ENCODE peak calls at places on chromosomes 6 and 20, in seven cellular contexts. U is IMR-90, C is mesendoderm, H is neuronal stem cell, R is H1, W is trophoblast cell, X is mesenchymal stem cell. A is an unnamed sample.

GRCh38 chr6:107114872-107115694 is at the start of gene BEND3:
- DNase-seq in C (peak), U (no peak), X (peak), H (peak), W (no peak), R (no peak), A (no peak)

GRCh38 chr6:117818449-117818848 is 88.6 kb upstream of the SLC35F1 start:
- DNase-seq in R (no peak), W (no peak), U (no peak), H (no peak), X (no peak), C (no peak), A (no peak)

GRCh38 chr6:145733770-145734169 is 1.6 kb downstream of the EPM2A start:
- DNase-seq in R (no peak), U (peak), C (no peak), W (no peak), X (peak), H (no peak), A (no peak)

GRCh38 chr6:128479048-128479666 is 41.2 kb downstream of the PTPRK start:
- DNase-seq in C (no peak), W (no peak), H (no peak), U (no peak), X (no peak), R (no peak), A (no peak)

GRCh38 chr6:35067234-35067633 is 73.9 kb downstream of the TCP11 start:
- DNase-seq in H (no peak), C (no peak), U (no peak), X (no peak), W (no peak), R (no peak), A (no peak)

GRCh38 chr6:254011-254410 is 38.3 kb upstream of the DUSP22 start:
- DNase-seq in C (no peak), W (no peak), U (no peak), X (no peak), H (no peak), R (no peak), A (no peak)

GRCh38 chr6:136753624-136754023 is 38.7 kb downstream of the MAP3K5 start:
- DNase-seq in R (no peak), C (no peak), X (no peak), W (no peak), H (no peak), U (no peak), A (no peak)

GRCh38 chr6:156450421-156450820 is 326.8 kb upstream of the ARID1B start:
- DNase-seq in R (no peak), W (no peak), U (no peak), X (no peak), H (no peak), C (no peak), A (no peak)

GRCh38 chr6:142935553-142936517 is 9.1 kb downstream of the HIVEP2 start:
- DNase-seq in W (no peak), X (no peak), C (no peak), H (no peak), U (no peak), R (no peak), A (no peak)

GRCh38 chr6:41426438-41426851 is 91.0 kb downstream of the NCR2 start:
- DNase-seq in X (peak), W (no peak), U (no peak), R (no peak), H (no peak), C (peak), A (peak)

GRCh38 chr20:38685853-38686473 is 38.3 kb upstream of the SLC32A1 start:
- DNase-seq in H (peak), U (peak), C (peak), W (peak), R (no peak), X (peak), A (peak)

GRCh38 chr6:46201701-46202100 is 30.9 kb upstream of the ENPP5 start:
- DNase-seq in C (no peak), R (no peak), U (no peak), W (no peak), H (no peak), X (no peak), A (no peak)

GRCh38 chr6:15360300-15360699 is 114.4 kb downstream of the JARID2 start:
- DNase-seq in X (no peak), R (no peak), H (no peak), W (no peak), U (no peak), C (no peak), A (no peak)

GRCh38 chr6:149750136-149750609 is 632 bp downstream of the PCMT1 start:
- DNase-seq in W (peak), R (peak), U (peak), H (peak), X (peak), C (peak), A (peak)

GRCh38 chr6:100998111-100998510 is 117.0 kb upstream of the ASCC3 start:
- DNase-seq in R (no peak), X (peak), W (no peak), C (no peak), H (no peak), U (peak), A (no peak)

GRCh38 chr6:100372326-100372725 is 92.4 kb downstream of the SIM1 start:
- DNase-seq in H (no peak), W (no peak), R (no peak), C (no peak), U (no peak), X (no peak), A (no peak)

GRCh38 chr6:4776967-4777925 is 1.0 kb downstream of the CDYL start:
- DNase-seq in X (peak), R (no peak), W (no peak), U (peak), C (peak), H (no peak), A (no peak)

GRCh38 chr6:161268526-161269210 is 5.2 kb downstream of the AGPAT4 start:
- DNase-seq in H (no peak), U (no peak), C (peak), W (no peak), X (no peak), R (no peak), A (no peak)

GRCh38 chr6:39227476-39227875 is 1.8 kb downstream of the KCNK5 start:
- DNase-seq in U (no peak), H (no peak), C (no peak), R (no peak), X (no peak), W (no peak), A (no peak)

GRCh38 chr20:1802385-1803215 is 92.6 kb upstream of the SIRPA start:
- DNase-seq in X (peak), H (peak), C (peak), R (no peak), W (peak), U (peak), A (peak)

GRCh38 chr6:43405354-43405753 is 22.0 kb upstream of the ABCC10 start:
- DNase-seq in X (peak), C (no peak), R (no peak), H (no peak), U (no peak), W (no peak), A (no peak)

GRCh38 chr6:157099912-157100593 is 223.3 kb downstream of the TMEM242 start:
- DNase-seq in U (no peak), R (no peak), X (no peak), H (no peak), W (no peak), C (no peak), A (no peak)

GRCh38 chr6:109961666-109962065 is 16.4 kb upstream of the GPR6 start:
- DNase-seq in R (no peak), H (no peak), C (no peak), U (no peak), W (peak), X (peak), A (no peak)

GRCh38 chr6:64904616-64905015 is 802.4 kb downstream of the EYS start:
- DNase-seq in X (no peak), H (no peak), U (no peak), C (no peak), W (no peak), R (no peak), A (no peak)

GRCh38 chr6:50720623-50721022 is 7.3 kb downstream of the TFAP2D start:
- DNase-seq in W (peak), H (no peak), R (no peak), X (no peak), C (peak), U (no peak), A (peak)

GRCh38 chr6:160986831-160987230 is 4.7 kb upstream of the MAP3K4 start:
- DNase-seq in C (no peak), X (no peak), U (no peak), R (no peak), H (no peak), W (no peak), A (no peak)

GRCh38 chr6:109296305-109296915 is 85.9 kb downstream of the CD164 start:
- DNase-seq in X (no peak), H (no peak), W (no peak), U (no peak), R (no peak), C (no peak), A (no peak)

GRCh38 chr6:155174576-155175174 is 89.1 kb upstream of the CLDN20 start:
- DNase-seq in C (peak), U (peak), X (peak), W (peak), R (peak), H (peak), A (peak)

GRCh38 chr20:10065154-10065833 is 30.5 kb downstream of the ANKEF1 start:
- DNase-seq in C (peak), H (no peak), W (no peak), U (peak), X (peak), R (no peak), A (no peak)

GRCh38 chr6:170004585-170005210 is 253.3 kb downstream of the ERMARD start:
- DNase-seq in U (no peak), H (no peak), W (no peak), C (peak), X (no peak), R (no peak), A (peak)

GRCh38 chr6:131060311-131060710 is 2.7 kb downstream of the EPB41L2 start:
- DNase-seq in X (peak), R (no peak), W (no peak), U (peak), C (no peak), H (no peak), A (no peak)
- H2BK120ac ChIP-seq in X (no peak), R (no peak), W (no peak), U (peak), C (no peak), H (no peak), A (no peak)

DNA sequence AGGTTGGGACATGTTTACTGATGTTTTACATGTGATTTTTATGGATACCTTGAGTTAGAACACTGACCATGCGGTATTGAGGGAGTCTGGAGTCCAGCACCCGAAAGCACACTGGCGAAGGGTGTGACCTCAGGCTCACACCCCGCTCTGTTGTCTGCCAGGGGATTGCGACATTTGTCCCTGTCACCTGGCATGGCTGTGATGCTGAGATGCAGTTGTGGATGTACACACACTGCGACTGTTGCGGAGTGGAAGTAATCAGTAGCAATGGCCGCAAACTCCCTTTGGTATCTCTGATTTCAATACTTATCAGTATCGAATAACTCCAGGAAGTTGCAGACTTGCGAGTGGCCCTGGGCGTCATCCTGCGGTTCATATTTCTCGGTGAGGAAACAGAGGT is 43.2 kb downstream of the CDH4 start:
- DNase-seq in H (no peak), X (no peak), R (no peak), W (no peak), C (no peak), U (peak), A (no peak)
- H2BK120ac ChIP-seq in H (no peak), X (no peak), R (no peak), W (no peak), C (no peak), U (no peak), A (no peak)

DNA sequence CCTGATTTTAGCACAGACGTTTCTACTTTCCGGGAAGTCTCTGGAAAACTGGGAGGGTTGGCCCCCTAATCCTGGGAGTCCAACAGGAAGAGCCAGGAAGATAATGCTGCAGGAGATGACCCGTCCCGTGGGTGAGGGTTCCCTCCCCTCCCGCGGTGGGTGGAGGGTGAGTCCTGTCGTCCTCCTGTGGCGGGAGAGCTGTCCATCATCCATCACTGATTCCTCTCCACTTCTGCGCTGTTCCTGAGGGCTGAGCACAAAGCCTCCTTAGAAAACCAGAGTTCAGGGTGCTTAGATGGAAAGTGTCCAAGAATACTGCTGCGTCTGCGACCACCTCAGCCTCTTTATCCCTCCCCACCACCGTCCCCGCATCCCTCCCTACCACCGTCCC is 6.1 kb upstream of the CCR6 start:
- DNase-seq in C (no peak), R (no peak), H (no peak), W (no peak), X (no peak), U (no peak), A (no peak)
- H2BK120ac ChIP-seq in C (no peak), R (no peak), H (no peak), W (peak), X (no peak), U (no peak), A (no peak)

GRCh38 chr6:28537065-28537464 is 11.4 kb downstream of the GPX5 start:
- DNase-seq in X (no peak), C (peak), H (no peak), W (no peak), R (no peak), U (peak), A (peak)

GRCh38 chr6:28542440-28543293 is 17.0 kb downstream of the GPX5 start:
- DNase-seq in W (peak), H (peak), R (peak), C (peak), U (peak), X (peak), A (peak)

GRCh38 chr6:28534880-28535279 is 9.2 kb downstream of the GPX5 start:
- DNase-seq in R (no peak), H (no peak), U (no peak), W (no peak), X (no peak), C (no peak), A (no peak)

GRCh38 chr6:28541996-28542395 is 16.3 kb downstream of the GPX5 start:
- DNase-seq in H (no peak), R (no peak), U (no peak), X (no peak), W (no peak), C (no peak), A (no peak)

DNA sequence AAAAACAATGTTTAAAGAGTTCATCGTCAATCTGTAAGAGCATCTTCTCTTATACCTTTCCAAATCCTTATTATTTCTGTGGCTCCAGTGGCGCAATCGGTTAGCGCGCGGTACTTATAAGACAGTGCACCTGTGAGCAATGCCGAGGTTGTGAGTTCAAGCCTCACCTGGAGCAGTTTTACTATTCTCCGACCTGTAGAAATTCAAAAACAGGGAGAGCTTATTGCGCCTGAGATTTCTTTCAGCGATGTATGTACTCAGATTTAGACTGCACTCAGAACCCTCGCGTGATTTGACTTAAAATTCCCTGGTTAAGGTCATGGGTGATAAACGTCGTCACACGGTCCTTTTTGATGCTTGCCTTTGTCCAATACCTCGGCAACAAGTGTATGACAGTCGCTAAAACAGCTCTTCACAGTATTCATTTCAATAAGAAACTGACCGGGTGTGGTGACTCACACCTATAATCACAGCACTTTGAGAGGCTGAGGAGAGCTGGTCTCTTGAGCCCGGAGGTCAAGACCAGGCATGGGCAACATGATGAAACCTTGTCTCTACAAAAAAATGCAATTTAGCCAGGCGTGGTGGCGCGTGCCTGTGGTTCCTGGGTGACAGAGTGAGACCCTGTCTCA is 11.9 kb downstream of the GPX5 start:
- DNase-seq in W (peak), U (peak), R (peak), H (no peak), C (peak), X (no peak), A (peak)
- H2BK120ac ChIP-seq in W (no peak), U (no peak), R (no peak), H (no peak), C (no peak), X (no peak), A (no peak)